ENCODE peak calls at places on chromosomes 4 and X, in five cellular contexts. F, R, H, Z and Y are unnamed samples. For H3K9me3, the result is how much of the 10 kb centered on the place peaks cover.

GRCh38 chr4:87011340-87012034 is 76.7 kb downstream of the AFF1 start:
- DNase-seq in F (no peak), R (no peak), H (no peak), Z (peak), Y (no peak)

GRCh38 chrX:119757979-119758681 is at the start of gene SOWAHD:
- DNase-seq in F (no peak), R (peak), H (peak), Z (no peak), Y (peak)

GRCh38 chrX:2502668-2503519 is 2.1 kb upstream of the DHRSX start:
- DNase-seq in F (no peak), R (peak), H (no peak), Z (peak), Y (no peak)

GRCh38 chr4:180827193-180827592 is 1416.0 kb upstream of the TENM3 start:
- DNase-seq in F (no peak), R (no peak), H (no peak), Z (peak), Y (no peak)

GRCh38 chrX:44080083-44080482 is 106.9 kb upstream of the NDP start:
- DNase-seq in F (no peak), R (no peak), H (no peak), Z (no peak), Y (no peak)

GRCh38 chr4:113684534-113685091 is 76.9 kb downstream of the CAMK2D start:
- DNase-seq in F (peak), R (no peak), H (peak), Z (peak), Y (no peak)

GRCh38 chrX:82676386-82676785 is 831.7 kb upstream of the POU3F4 start:
- DNase-seq in F (no peak), R (no peak), H (no peak), Z (no peak), Y (no peak)

GRCh38 chr4:40337081-40337480 is 1.9 kb downstream of the CHRNA9 start:
- DNase-seq in F (no peak), R (no peak), H (no peak), Z (no peak), Y (no peak)

GRCh38 chr4:111027526-111027925 is 404.6 kb upstream of the PITX2 start:
- DNase-seq in F (no peak), R (no peak), H (no peak), Z (peak), Y (no peak)

GRCh38 chr4:125750827-125751466 is 436.2 kb downstream of the FAT4 start:
- DNase-seq in F (no peak), R (no peak), H (no peak), Z (peak), Y (no peak)

GRCh38 chr4:133868856-133869255 is 332.7 kb downstream of the PABPC4L start:
- DNase-seq in F (no peak), R (no peak), H (no peak), Z (no peak), Y (no peak)

GRCh38 chr4:168723020-168723419 is 226.2 kb downstream of the PALLD start:
- DNase-seq in F (no peak), R (no peak), H (no peak), Z (peak), Y (no peak)

GRCh38 chr4:38119663-38120374 is 159.6 kb downstream of the PTTG2 start:
- DNase-seq in F (no peak), R (no peak), H (no peak), Z (peak), Y (no peak)

GRCh38 chr4:122009524-122009923 is 57.7 kb upstream of the TRPC3 start:
- DNase-seq in F (no peak), R (no peak), H (no peak), Z (no peak), Y (no peak)

GRCh38 chr4:148901075-148901705 is 459.0 kb upstream of the NR3C2 start:
- DNase-seq in F (no peak), R (no peak), H (no peak), Z (no peak), Y (no peak)

GRCh38 chr4:114136067-114136466 is 156.6 kb upstream of the ARSJ start:
- DNase-seq in F (no peak), R (no peak), H (no peak), Z (peak), Y (no peak)

GRCh38 chr4:8227201-8227770 is 28.2 kb downstream of the SH3TC1 start:
- DNase-seq in F (no peak), R (no peak), H (no peak), Z (no peak), Y (no peak)

GRCh38 chr4:26992657-26993361 is 132.2 kb downstream of the STIM2 start:
- DNase-seq in F (no peak), R (no peak), H (no peak), Z (peak), Y (no peak)

GRCh38 chr4:87359258-87359657 is 31.7 kb downstream of the HSD17B11 start:
- DNase-seq in F (no peak), R (no peak), H (no peak), Z (no peak), Y (no peak)

GRCh38 chr4:59966758-59967157 is 1233.4 kb upstream of the ADGRL3 start:
- DNase-seq in F (no peak), R (no peak), H (no peak), Z (no peak), Y (no peak)
- H3K27ac ChIP-seq in F (no peak), R (no peak), H (no peak), Z (no peak), Y (no peak)

GRCh38 chr4:19645589-19645988 is 606.1 kb upstream of the SLIT2 start:
- DNase-seq in F (no peak), R (no peak), H (no peak), Z (no peak), Y (no peak)

GRCh38 chr4:19655666-19656065 is 596.0 kb upstream of the SLIT2 start:
- DNase-seq in F (no peak), R (no peak), H (no peak), Z (no peak), Y (no peak)

GRCh38 chr4:19651481-19651880 is 600.2 kb upstream of the SLIT2 start:
- DNase-seq in F (no peak), R (no peak), H (no peak), Z (no peak), Y (no peak)
- H3K9me3 ChIP-seq in F (under half), R (under half), H (under half), Z (under half), Y (under half)

GRCh38 chrX:108419401-108419800 is 18.8 kb downstream of the COL4A6 start:
- DNase-seq in F (no peak), R (no peak), H (no peak), Z (no peak), Y (no peak)

GRCh38 chrX:108412783-108413182 is 25.4 kb downstream of the COL4A6 start:
- DNase-seq in F (no peak), R (no peak), H (no peak), Z (no peak), Y (no peak)

GRCh38 chrX:108415891-108416290 is 22.3 kb downstream of the COL4A6 start:
- DNase-seq in F (no peak), R (no peak), H (no peak), Z (peak), Y (no peak)

GRCh38 chrX:108417257-108417656 is 21.0 kb downstream of the COL4A6 start:
- DNase-seq in F (no peak), R (no peak), H (no peak), Z (no peak), Y (no peak)

GRCh38 chrX:108415146-108415545 is 23.1 kb downstream of the COL4A6 start:
- DNase-seq in F (no peak), R (no peak), H (no peak), Z (no peak), Y (no peak)
- H3K27ac ChIP-seq in F (no peak), R (no peak), H (no peak), Z (no peak), Y (no peak)

GRCh38 chr4:1250921-1251772 is 2.2 kb upstream of the CTBP1 start:
- DNase-seq in F (no peak), R (no peak), H (no peak), Z (no peak), Y (peak)
- H3K9me3 ChIP-seq in F (under half), R (under half), H (under half), Z (under half), Y (under half)

GRCh38 chr4:4558881-4559280 is 17.0 kb upstream of the STX18 start:
- DNase-seq in F (no peak), R (no peak), H (no peak), Z (no peak), Y (no peak)

GRCh38 chr4:4569036-4569435 is 27.2 kb upstream of the STX18 start:
- DNase-seq in F (no peak), R (no peak), H (no peak), Z (no peak), Y (no peak)

GRCh38 chr4:4560136-4560535 is 18.3 kb upstream of the STX18 start:
- DNase-seq in F (no peak), R (no peak), H (no peak), Z (peak), Y (no peak)

GRCh38 chr4:4559596-4559995 is 17.7 kb upstream of the STX18 start:
- DNase-seq in F (no peak), R (no peak), H (no peak), Z (peak), Y (no peak)

GRCh38 chr4:4564522-4564921 is 22.7 kb upstream of the STX18 start:
- DNase-seq in F (no peak), R (no peak), H (no peak), Z (no peak), Y (no peak)
- H3K27ac ChIP-seq in F (no peak), R (no peak), H (no peak), Z (no peak), Y (no peak)

DNA sequence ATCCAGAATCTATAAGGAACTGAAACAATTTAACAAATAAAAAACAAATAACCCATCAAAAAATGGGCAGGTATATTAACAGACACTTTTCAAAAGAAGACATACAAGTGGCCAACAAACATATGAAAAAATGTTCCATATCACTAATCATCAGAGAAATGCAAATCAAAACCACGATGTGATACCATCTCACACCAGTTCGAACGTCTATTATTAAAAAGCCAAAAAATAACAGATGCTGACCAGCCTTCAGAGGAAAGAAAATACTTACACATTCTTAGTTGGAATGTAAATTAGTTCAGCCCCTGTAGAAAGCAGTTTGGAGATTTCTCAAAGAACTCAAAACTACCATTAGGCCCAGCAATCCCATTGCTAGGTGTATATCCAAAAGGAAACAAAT is 687.9 kb upstream of the AADAT start:
- DNase-seq in F (no peak), R (no peak), H (no peak), Z (no peak), Y (no peak)
- H3K9me3 ChIP-seq in F (under half), R (under half), H (under half), Z (under half), Y (under half)

GRCh38 chrX:66399273-66399672 is 235.2 kb downstream of the HEPH start:
- DNase-seq in F (no peak), R (no peak), H (no peak), Z (no peak), Y (no peak)
- H3K27ac ChIP-seq in F (no peak), R (no peak), H (no peak), Z (no peak), Y (no peak)